ENCODE peak calls at places on chromosomes 3 and 15, in ten cellular contexts. Y is stimulated activated CD8-positive, alpha-beta memory T cell treated with anti-CD3 and anti-CD28 coated beads, Interleukin-2, amount 100 ng/mL, for 1 hour; A is activated T-cell treated with anti-CD3 and anti-CD28 coated beads for 24 hours; I is CD4-positive, alpha-beta T cell; J is activated CD4-positive, alpha-beta T cell treated with anti-CD3 and anti-CD28 coated beads, Interleukin-2, amount 50 U/mL, for 4 hours; S is Ammon's horn; X is anterior cingulate cortex; E is NCI-H774; F is NCI-H524; G is germinal center. O is an unnamed sample.

GRCh38 chr15:68583936-68584703 is 5.3 kb downstream of the CORO2B start:
- DNase-seq in Y (no peak), A (no peak), I (no peak), J (no peak), S (no peak), X (no peak), E (no peak), F (no peak), G (no peak), O (no peak)

GRCh38 chr15:32099097-32099496 is 68.8 kb downstream of the CHRNA7 start:
- DNase-seq in Y (no peak), A (no peak), I (no peak), J (no peak), S (no peak), X (no peak), E (no peak), F (no peak), G (no peak), O (no peak)

GRCh38 chr3:188185717-188186236 is 31.8 kb downstream of the LPP start:
- DNase-seq in Y (no peak), A (no peak), I (no peak), J (no peak), S (peak; percentile 15), X (no peak), E (peak; percentile 73), F (no peak), G (no peak), O (no peak)

GRCh38 chr3:30539214-30539613 is 67.2 kb upstream of the TGFBR2 start:
- DNase-seq in Y (no peak), A (no peak), I (no peak), J (no peak), S (no peak), X (no peak), E (no peak), F (no peak), G (no peak), O (no peak)

GRCh38 chr3:10284496-10284895 is 8.3 kb downstream of the GHRL start:
- DNase-seq in Y (no peak), A (peak; percentile 11), I (peak; percentile 30), J (peak; percentile 48), S (no peak), X (no peak), E (no peak), F (no peak), G (no peak), O (no peak)

GRCh38 chr3:123783811-123784210 is 100.3 kb downstream of the MYLK start:
- DNase-seq in Y (no peak), A (no peak), I (no peak), J (no peak), S (no peak), X (no peak), E (no peak), F (no peak), G (no peak), O (no peak)

GRCh38 chr3:65342084-65342683 is 654.4 kb upstream of the ADAMTS9 start:
- DNase-seq in Y (no peak), A (no peak), I (no peak), J (no peak), S (peak; percentile 18), X (no peak), E (no peak), F (peak; percentile 9), G (peak; percentile 5), O (no peak)

GRCh38 chr15:73318463-73319351 is 50.1 kb downstream of the HCN4 start:
- DNase-seq in Y (no peak), A (no peak), I (no peak), J (no peak), S (peak; percentile 35), X (peak; percentile 54), E (no peak), F (peak; percentile 85), G (peak; percentile 23), O (no peak)

GRCh38 chr3:194497799-194498575 is 11.2 kb upstream of the ATP13A3 start:
- DNase-seq in Y (no peak), A (no peak), I (no peak), J (no peak), S (peak; percentile 40), X (no peak), E (no peak), F (no peak), G (no peak), O (no peak)

GRCh38 chr3:45966969-45967640 is 23.8 kb downstream of the CXCR6 start:
- DNase-seq in Y (no peak), A (no peak), I (no peak), J (no peak), S (peak; percentile 82), X (peak; percentile 65), E (no peak), F (no peak), G (no peak), O (peak; percentile 67)

GRCh38 chr15:41862515-41863116 is 24.0 kb downstream of the PLA2G4B start:
- DNase-seq in Y (no peak), A (no peak), I (no peak), J (no peak), S (no peak), X (no peak), E (no peak), F (no peak), G (no peak), O (no peak)

GRCh38 chr3:184715943-184716651 is 4.2 kb upstream of the MAGEF1 start:
- DNase-seq in Y (no peak), A (no peak), I (no peak), J (no peak), S (no peak), X (no peak), E (no peak), F (no peak), G (no peak), O (no peak)

GRCh38 chr3:97201814-97202213 is 387.4 kb downstream of the EPHA6 start:
- DNase-seq in Y (no peak), A (no peak), I (no peak), J (no peak), S (no peak), X (no peak), E (no peak), F (no peak), G (no peak), O (no peak)

GRCh38 chr15:70535955-70536338 is 227.4 kb downstream of the UACA start:
- DNase-seq in Y (no peak), A (no peak), I (no peak), J (no peak), S (no peak), X (no peak), E (no peak), F (no peak), G (no peak), O (no peak)

O was measured in nucleus accumbens.